ENCODE peak calls at places on chromosomes 6 and 20, in six cellular contexts. One of them, this sample, is unnamed.

GRCh38 chr20:25544316-25544715 is 41.0 kb downstream of the NINL start:
- DNase-seq in activated CD4-positive, alpha-beta T cell treated with anti-CD3 and anti-CD28 coated beads, Interleukin-2, amount 50 U/mL, for 24 hours: no peak
- DNase-seq in HEK293T: no peak
- DNase-seq in caudate nucleus: no peak
- DNase-seq in cardiac fibroblast: peak
- DNase-seq in GM23248: no peak
- DNase-seq in this sample: no peak

GRCh38 chr6:45423111-45423900 is 45.6 kb upstream of the SUPT3H start:
- DNase-seq in caudate nucleus: no peak
- DNase-seq in HEK293T: no peak
- DNase-seq in cardiac fibroblast: peak
- DNase-seq in activated CD4-positive, alpha-beta T cell treated with anti-CD3 and anti-CD28 coated beads, Interleukin-2, amount 50 U/mL, for 24 hours: peak
- DNase-seq in GM23248: peak
- DNase-seq in this sample: no peak

GRCh38 chr20:33991498-33991897 is 2.2 kb upstream of the RALY start:
- DNase-seq in HEK293T: no peak
- DNase-seq in GM23248: no peak
- DNase-seq in caudate nucleus: no peak
- DNase-seq in cardiac fibroblast: no peak
- DNase-seq in activated CD4-positive, alpha-beta T cell treated with anti-CD3 and anti-CD28 coated beads, Interleukin-2, amount 50 U/mL, for 24 hours: no peak
- DNase-seq in this sample: no peak

GRCh38 chr20:47785900-47786762 is 850 bp upstream of the SULF2 start:
- DNase-seq in caudate nucleus: no peak
- DNase-seq in activated CD4-positive, alpha-beta T cell treated with anti-CD3 and anti-CD28 coated beads, Interleukin-2, amount 50 U/mL, for 24 hours: no peak
- DNase-seq in HEK293T: peak
- DNase-seq in cardiac fibroblast: peak
- DNase-seq in GM23248: peak
- DNase-seq in this sample: peak

GRCh38 chr6:215335-216034 is 76.8 kb upstream of the DUSP22 start:
- DNase-seq in caudate nucleus: no peak
- DNase-seq in cardiac fibroblast: peak
- DNase-seq in GM23248: peak
- DNase-seq in HEK293T: no peak
- DNase-seq in activated CD4-positive, alpha-beta T cell treated with anti-CD3 and anti-CD28 coated beads, Interleukin-2, amount 50 U/mL, for 24 hours: no peak
- DNase-seq in this sample: no peak

GRCh38 chr6:83962592-83962991 is 71.0 kb upstream of the MRAP2 start:
- DNase-seq in HEK293T: no peak
- DNase-seq in caudate nucleus: no peak
- DNase-seq in GM23248: no peak
- DNase-seq in cardiac fibroblast: no peak
- DNase-seq in activated CD4-positive, alpha-beta T cell treated with anti-CD3 and anti-CD28 coated beads, Interleukin-2, amount 50 U/mL, for 24 hours: no peak
- DNase-seq in this sample: no peak

GRCh38 chr6:36268478-36269248 is 1.2 kb upstream of the PNPLA1 start:
- DNase-seq in caudate nucleus: no peak
- DNase-seq in HEK293T: no peak
- DNase-seq in activated CD4-positive, alpha-beta T cell treated with anti-CD3 and anti-CD28 coated beads, Interleukin-2, amount 50 U/mL, for 24 hours: no peak
- DNase-seq in GM23248: peak
- DNase-seq in cardiac fibroblast: peak
- DNase-seq in this sample: peak

GRCh38 chr20:45104786-45105185 is 3.9 kb upstream of the KCNS1 start:
- DNase-seq in activated CD4-positive, alpha-beta T cell treated with anti-CD3 and anti-CD28 coated beads, Interleukin-2, amount 50 U/mL, for 24 hours: no peak
- DNase-seq in cardiac fibroblast: peak
- DNase-seq in GM23248: peak
- DNase-seq in caudate nucleus: no peak
- DNase-seq in HEK293T: no peak
- DNase-seq in this sample: no peak

GRCh38 chr6:15901141-15902115 is 227.5 kb upstream of the MYLIP start:
- DNase-seq in activated CD4-positive, alpha-beta T cell treated with anti-CD3 and anti-CD28 coated beads, Interleukin-2, amount 50 U/mL, for 24 hours: no peak
- DNase-seq in HEK293T: no peak
- DNase-seq in caudate nucleus: no peak
- DNase-seq in cardiac fibroblast: no peak
- DNase-seq in GM23248: no peak
- DNase-seq in this sample: no peak

GRCh38 chr20:50320910-50321796 is 130.5 kb downstream of the CEBPB start:
- DNase-seq in HEK293T: peak
- DNase-seq in activated CD4-positive, alpha-beta T cell treated with anti-CD3 and anti-CD28 coated beads, Interleukin-2, amount 50 U/mL, for 24 hours: no peak
- DNase-seq in caudate nucleus: no peak
- DNase-seq in cardiac fibroblast: peak
- DNase-seq in GM23248: peak
- DNase-seq in this sample: no peak

GRCh38 chr6:158381214-158381613 is 68.9 kb downstream of the TULP4 start:
- DNase-seq in GM23248: peak
- DNase-seq in HEK293T: no peak
- DNase-seq in caudate nucleus: no peak
- DNase-seq in cardiac fibroblast: no peak
- DNase-seq in activated CD4-positive, alpha-beta T cell treated with anti-CD3 and anti-CD28 coated beads, Interleukin-2, amount 50 U/mL, for 24 hours: no peak
- DNase-seq in this sample: no peak

GRCh38 chr6:138545621-138545980 is 46.3 kb upstream of the NHSL1 start:
- DNase-seq in HEK293T: peak
- DNase-seq in activated CD4-positive, alpha-beta T cell treated with anti-CD3 and anti-CD28 coated beads, Interleukin-2, amount 50 U/mL, for 24 hours: no peak
- DNase-seq in cardiac fibroblast: peak
- DNase-seq in caudate nucleus: no peak
- DNase-seq in GM23248: peak
- DNase-seq in this sample: no peak

GRCh38 chr20:58634121-58634817 is 16.8 kb upstream of the STX16 start:
- DNase-seq in activated CD4-positive, alpha-beta T cell treated with anti-CD3 and anti-CD28 coated beads, Interleukin-2, amount 50 U/mL, for 24 hours: no peak
- DNase-seq in HEK293T: no peak
- DNase-seq in cardiac fibroblast: no peak
- DNase-seq in caudate nucleus: no peak
- DNase-seq in GM23248: no peak
- DNase-seq in this sample: no peak

GRCh38 chr6:127192911-127193503 is 73.7 kb upstream of the RNF146 start:
- DNase-seq in HEK293T: no peak
- DNase-seq in caudate nucleus: no peak
- DNase-seq in cardiac fibroblast: peak
- DNase-seq in GM23248: peak
- DNase-seq in activated CD4-positive, alpha-beta T cell treated with anti-CD3 and anti-CD28 coated beads, Interleukin-2, amount 50 U/mL, for 24 hours: no peak
- DNase-seq in this sample: no peak

GRCh38 chr6:87742106-87742505 is 40.1 kb upstream of the AKIRIN2 start:
- DNase-seq in GM23248: no peak
- DNase-seq in cardiac fibroblast: no peak
- DNase-seq in HEK293T: no peak
- DNase-seq in caudate nucleus: no peak
- DNase-seq in activated CD4-positive, alpha-beta T cell treated with anti-CD3 and anti-CD28 coated beads, Interleukin-2, amount 50 U/mL, for 24 hours: peak
- DNase-seq in this sample: no peak

GRCh38 chr20:58568441-58568931 is 53.3 kb upstream of the APCDD1L start:
- DNase-seq in GM23248: no peak
- DNase-seq in activated CD4-positive, alpha-beta T cell treated with anti-CD3 and anti-CD28 coated beads, Interleukin-2, amount 50 U/mL, for 24 hours: no peak
- DNase-seq in HEK293T: no peak
- DNase-seq in caudate nucleus: no peak
- DNase-seq in cardiac fibroblast: no peak
- DNase-seq in this sample: no peak

GRCh38 chr6:125986956-125987617 is 747 bp downstream of the TRMT11 start:
- DNase-seq in activated CD4-positive, alpha-beta T cell treated with anti-CD3 and anti-CD28 coated beads, Interleukin-2, amount 50 U/mL, for 24 hours: no peak
- DNase-seq in caudate nucleus: no peak
- DNase-seq in GM23248: peak
- DNase-seq in HEK293T: peak
- DNase-seq in cardiac fibroblast: peak
- DNase-seq in this sample: no peak

GRCh38 chr20:11035211-11035610 is 361.4 kb upstream of the JAG1 start:
- DNase-seq in caudate nucleus: no peak
- DNase-seq in HEK293T: no peak
- DNase-seq in GM23248: peak
- DNase-seq in cardiac fibroblast: peak
- DNase-seq in activated CD4-positive, alpha-beta T cell treated with anti-CD3 and anti-CD28 coated beads, Interleukin-2, amount 50 U/mL, for 24 hours: no peak
- DNase-seq in this sample: no peak

GRCh38 chr6:2876210-2877056 is 26.7 kb downstream of the SERPINB9 start:
- DNase-seq in activated CD4-positive, alpha-beta T cell treated with anti-CD3 and anti-CD28 coated beads, Interleukin-2, amount 50 U/mL, for 24 hours: no peak
- DNase-seq in cardiac fibroblast: peak
- DNase-seq in caudate nucleus: no peak
- DNase-seq in GM23248: peak
- DNase-seq in HEK293T: no peak
- DNase-seq in this sample: no peak